ENCODE peak calls at places on chromosomes 5 and 9, in nine cellular contexts. C, K, V, B, R, F, I, H and Q are unnamed samples.

GRCh38 chr9:95511232-95511951 is 5.4 kb downstream of the PTCH1 start:
- DNase-seq in C (peak; percentile 66), K (peak; percentile 68), V (no peak), B (peak; percentile 66), R (peak; percentile 61), F (peak; percentile 85), I (peak; percentile 82), H (peak; percentile 55), Q (peak; percentile 81)

GRCh38 chr5:67335391-67335790 is 138.8 kb upstream of the CD180 start:
- DNase-seq in C (no peak), K (no peak), V (no peak), B (no peak), R (no peak), F (no peak), I (no peak), H (no peak), Q (no peak)

GRCh38 chr5:84597904-84598303 is 213.2 kb upstream of the EDIL3 start:
- DNase-seq in C (no peak), K (no peak), V (no peak), B (no peak), R (no peak), F (no peak), I (no peak), H (no peak), Q (no peak)

GRCh38 chr5:131230406-131230805 is 33.4 kb upstream of the CDC42SE2 start:
- DNase-seq in C (no peak), K (no peak), V (no peak), B (no peak), R (no peak), F (no peak), I (no peak), H (peak; percentile 23), Q (no peak)

GRCh38 chr9:87395804-87396458 is 101.7 kb upstream of the DAPK1 start:
- DNase-seq in C (no peak), K (no peak), V (peak; percentile 77), B (no peak), R (no peak), F (no peak), I (no peak), H (peak; percentile 87), Q (no peak)

GRCh38 chr9:130196643-130197042 is 24.4 kb downstream of the NCS1 start:
- DNase-seq in C (no peak), K (no peak), V (no peak), B (no peak), R (no peak), F (no peak), I (no peak), H (no peak), Q (no peak)

GRCh38 chr5:13609504-13609903 is 335.0 kb downstream of the DNAH5 start:
- DNase-seq in C (no peak), K (no peak), V (no peak), B (no peak), R (no peak), F (no peak), I (no peak), H (no peak), Q (no peak)

GRCh38 chr9:5443845-5444244 is 6.1 kb upstream of the PLGRKT start:
- DNase-seq in C (no peak), K (no peak), V (no peak), B (no peak), R (no peak), F (no peak), I (no peak), H (no peak), Q (no peak)

GRCh38 chr9:6073731-6074130 is 58.3 kb upstream of the RANBP6 start:
- DNase-seq in C (no peak), K (no peak), V (no peak), B (no peak), R (no peak), F (no peak), I (no peak), H (no peak), Q (no peak)

GRCh38 chr9:115234094-115234493 is 116.1 kb upstream of the TNC start:
- DNase-seq in C (no peak), K (no peak), V (no peak), B (no peak), R (peak; percentile 85), F (no peak), I (peak; percentile 65), H (peak; percentile 68), Q (peak; percentile 36)

GRCh38 chr9:85685081-85685480 is 56.7 kb downstream of the AGTPBP1 start:
- DNase-seq in C (no peak), K (no peak), V (no peak), B (no peak), R (no peak), F (no peak), I (no peak), H (no peak), Q (no peak)

GRCh38 chr5:54229041-54229780 is 81.2 kb downstream of the ARL15 start:
- DNase-seq in C (peak; percentile 70), K (peak; percentile 72), V (peak; percentile 76), B (peak; percentile 69), R (peak; percentile 37), F (peak; percentile 77), I (peak; percentile 70), H (peak; percentile 61), Q (peak; percentile 67)

GRCh38 chr9:93575706-93576295 is 583 bp upstream of the PHF2 start:
- DNase-seq in C (peak; percentile 54), K (peak; percentile 61), V (peak; percentile 41), B (peak; percentile 56), R (no peak), F (peak; percentile 73), I (peak; percentile 35), H (peak; percentile 39), Q (peak; percentile 58)

GRCh38 chr5:168822745-168823281 is 243.6 kb upstream of the PANK3 start:
- DNase-seq in C (no peak), K (peak; percentile 78), V (no peak), B (no peak), R (no peak), F (no peak), I (peak; percentile 46), H (no peak), Q (no peak)

GRCh38 chr9:88776717-88777497 is 214.4 kb upstream of the S1PR3 start:
- DNase-seq in C (no peak), K (no peak), V (no peak), B (no peak), R (peak; percentile 91), F (no peak), I (peak; percentile 87), H (peak; percentile 85), Q (no peak)

GRCh38 chr5:53027913-53028312 is 38.8 kb downstream of the ITGA2 start:
- DNase-seq in C (peak; percentile 38), K (peak; percentile 43), V (no peak), B (no peak), R (no peak), F (no peak), I (peak; percentile 77), H (peak; percentile 39), Q (no peak)

GRCh38 chr5:53023969-53024368 is 34.8 kb downstream of the ITGA2 start:
- DNase-seq in C (no peak), K (no peak), V (no peak), B (no peak), R (peak; percentile 43), F (no peak), I (peak; percentile 74), H (peak; percentile 26), Q (no peak)

GRCh38 chr5:53025506-53025905 is 36.4 kb downstream of the ITGA2 start:
- DNase-seq in C (no peak), K (no peak), V (no peak), B (no peak), R (no peak), F (no peak), I (no peak), H (no peak), Q (no peak)

GRCh38 chr5:53022889-53023511 is 33.8 kb downstream of the ITGA2 start:
- DNase-seq in C (no peak), K (no peak), V (no peak), B (no peak), R (no peak), F (no peak), I (no peak), H (no peak), Q (no peak)

GRCh38 chr5:53024535-53024934 is 35.4 kb downstream of the ITGA2 start:
- DNase-seq in C (no peak), K (no peak), V (no peak), B (no peak), R (no peak), F (no peak), I (no peak), H (no peak), Q (no peak)
- TF ChIP-seq CTCF in C (no peak), K (no peak), V (no peak), B (no peak), R (no peak), F (no peak), I (no peak), H (no peak), Q (no peak)

DNA sequence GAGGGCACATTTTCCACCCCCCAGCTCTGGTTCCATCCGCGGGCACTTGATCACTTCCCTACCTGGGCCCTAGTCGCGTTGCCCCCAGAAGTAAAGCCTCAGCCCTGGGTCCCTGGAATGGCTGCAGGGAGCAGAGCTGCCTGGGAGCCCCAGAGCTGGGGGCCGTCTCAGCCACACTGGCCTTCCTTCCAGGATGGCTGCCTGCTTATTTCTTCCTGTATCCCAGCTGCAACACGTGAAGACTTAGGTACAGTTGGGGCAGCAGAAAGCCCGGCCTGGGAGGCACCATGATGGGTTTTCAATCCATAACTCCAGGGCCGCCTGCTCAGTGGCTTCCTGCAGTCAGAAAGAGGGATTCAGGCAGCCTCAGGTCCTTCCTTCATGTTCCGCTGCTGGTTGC is 232.3 kb downstream of the IRX2 start:
- DNase-seq in C (no peak), K (no peak), V (no peak), B (no peak), R (no peak), F (no peak), I (no peak), H (no peak), Q (no peak)
- H3K9me3 ChIP-seq in C (no peaks in the 10 kb centered on the region), K (no peaks in the 10 kb centered on the region), V (no peaks in the 10 kb centered on the region), B (no peaks in the 10 kb centered on the region), R (no peaks in the 10 kb centered on the region), F (peaks cover 4% of the 10 kb centered on the region), I (no peaks in the 10 kb centered on the region), H (no peaks in the 10 kb centered on the region), Q (no peaks in the 10 kb centered on the region)

DNA sequence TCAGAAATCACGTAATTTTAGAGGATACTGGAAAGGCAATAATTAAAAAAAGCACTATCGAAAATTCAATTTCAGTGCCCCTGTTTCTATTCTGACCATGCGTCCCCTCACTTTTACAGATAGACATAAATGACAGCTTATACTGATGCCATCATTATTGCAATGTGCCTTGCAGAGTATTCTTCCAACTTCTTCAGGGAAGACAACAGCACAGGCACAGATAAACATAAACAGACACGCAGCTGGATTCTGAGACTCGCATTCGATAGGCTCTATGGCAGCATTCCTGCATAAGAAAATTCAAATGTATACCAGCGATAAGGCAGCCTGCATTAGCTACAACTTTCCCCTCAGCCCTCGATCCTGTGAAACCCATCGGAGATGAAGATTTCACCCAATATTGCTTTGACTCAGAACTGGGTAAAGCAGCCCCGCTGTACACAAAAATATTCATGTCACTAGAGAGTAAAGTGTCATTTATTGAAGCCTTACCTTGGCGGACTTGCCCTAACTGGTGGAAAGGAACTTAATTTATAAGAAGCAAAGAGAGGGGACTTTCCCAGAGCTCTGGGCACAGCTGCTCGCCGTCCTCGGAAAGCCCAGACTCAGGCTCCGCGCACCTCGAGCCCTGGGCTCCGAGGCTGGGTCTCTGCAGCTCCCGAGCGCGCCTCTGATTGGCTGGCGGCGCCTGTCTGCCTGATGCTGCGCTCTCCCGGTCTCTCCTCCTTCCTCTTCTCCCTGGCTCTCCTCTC is at the start of gene CDH18:
- DNase-seq in C (no peak), K (no peak), V (peak; percentile 46), B (no peak), R (no peak), F (no peak), I (peak; percentile 45), H (peak; percentile 22), Q (no peak)
- H3K4me3 ChIP-seq in C (no peak within 1 kb of the TSS), K (no peak within 1 kb of the TSS), V (peak within 1 kb of the TSS; percentile 31), B (no peak within 1 kb of the TSS), R (no peak within 1 kb of the TSS), F (no peak within 1 kb of the TSS), I (peak within 1 kb of the TSS; percentile 31), H (peak within 1 kb of the TSS; percentile 28), Q (no peak within 1 kb of the TSS)

GRCh38 chr5:126594676-126595485 is at the start of gene ALDH7A1:
- DNase-seq in C (peak; percentile 94), K (peak; percentile 92), V (peak; percentile 95), B (no peak), R (peak; percentile 84), F (peak; percentile 91), I (peak; percentile 98), H (peak; percentile 96), Q (peak; percentile 91)
- TF ChIP-seq CTCF in C (peak; percentile 65), K (peak; percentile 29), V (peak; percentile 16), B (no peak), R (peak; percentile 54), F (peak; percentile 33), I (peak; percentile 53), H (peak; percentile 68), Q (no peak)